ENCODE peak calls at places on chromosomes 2 and 18, in six cellular contexts. W, M, G, P, N and K are unnamed samples.

GRCh38 chr2:139122711-139123158 is 342.5 kb upstream of the NXPH2 start:
- DNase-seq in N (no peak), P (no peak), G (no peak), M (no peak), W (no peak), K (no peak)

GRCh38 chr2:10709290-10709939 is 12.0 kb upstream of the ATP6V1C2 start:
- DNase-seq in P (no peak), W (no peak), M (no peak), G (no peak), N (no peak), K (peak)

GRCh38 chr18:60812921-60813320 is 440.3 kb upstream of the MC4R start:
- DNase-seq in N (no peak), M (no peak), P (no peak), W (no peak), G (no peak), K (no peak)

GRCh38 chr2:6866239-6866745 is 585 bp upstream of the CMPK2 start:
- DNase-seq in P (no peak), G (no peak), N (peak), M (peak), W (no peak), K (no peak)

GRCh38 chr2:161241894-161242293 is 66.3 kb upstream of the PSMD14 start:
- DNase-seq in M (no peak), N (no peak), W (no peak), G (no peak), P (no peak), K (no peak)

GRCh38 chr18:22667158-22667557 is 249.4 kb upstream of the CTAGE1 start:
- DNase-seq in P (no peak), N (no peak), M (no peak), G (no peak), W (no peak), K (no peak)

GRCh38 chr2:106996136-106996769 is 110.3 kb upstream of the ST6GAL2 start:
- DNase-seq in G (no peak), P (no peak), N (no peak), W (no peak), M (no peak), K (no peak)

GRCh38 chr2:169757778-169758177 is 24.1 kb downstream of the KLHL23 start:
- DNase-seq in N (no peak), P (no peak), W (no peak), G (no peak), M (no peak), K (no peak)

GRCh38 chr2:236047886-236048540 is 120.2 kb downstream of the GBX2 start:
- DNase-seq in M (peak), W (no peak), N (no peak), G (no peak), P (no peak), K (no peak)

GRCh38 chr2:161427413-161428239 is 11.5 kb downstream of the TBR1 start:
- DNase-seq in N (no peak), W (no peak), M (no peak), G (no peak), P (no peak), K (no peak)

DNA sequence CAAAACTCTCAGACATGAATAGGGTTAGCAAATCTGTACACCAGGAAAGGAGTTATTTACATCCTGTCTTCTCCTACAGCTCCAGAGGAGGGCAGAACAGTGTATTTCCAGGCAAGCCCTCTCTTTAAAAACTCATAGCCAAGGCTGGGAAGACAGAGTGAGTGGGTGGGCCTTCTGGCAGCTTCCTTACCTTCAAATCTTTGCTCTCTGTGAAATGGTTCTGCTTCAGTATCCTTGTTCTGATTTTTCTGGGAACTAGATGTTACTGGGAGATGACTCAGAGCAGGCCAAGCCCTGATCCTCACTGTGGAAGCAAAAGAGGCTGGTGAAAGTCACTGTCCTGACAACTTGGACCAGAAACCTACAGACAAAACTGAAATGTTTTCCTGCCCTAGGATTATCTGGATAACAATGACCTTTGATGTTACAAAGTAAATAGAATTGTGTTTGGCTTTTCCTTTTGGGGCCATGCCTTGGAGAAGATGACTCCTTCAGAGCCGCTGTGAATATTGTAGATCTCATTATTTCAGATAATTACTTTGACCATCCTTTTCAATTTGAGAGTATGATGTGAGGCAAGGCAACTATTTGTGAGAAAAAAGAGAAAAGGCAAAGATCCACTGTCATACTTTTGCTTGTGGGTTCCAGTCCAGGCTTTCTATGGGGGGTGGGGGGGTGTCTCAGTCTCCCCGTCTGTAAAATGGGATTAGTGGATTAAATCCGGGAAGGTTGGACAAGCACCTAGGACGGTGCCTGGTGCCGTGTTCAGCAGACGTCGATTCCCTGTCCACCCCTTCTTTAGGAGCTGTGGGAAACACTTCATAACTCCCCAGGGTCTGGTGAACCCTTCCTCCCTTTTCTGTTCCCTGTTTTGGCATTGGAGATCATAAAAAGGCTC is 644 bp upstream of the QPCT start:
- DNase-seq in M (no peak), N (no peak), G (no peak), W (no peak), P (no peak), K (peak)
- TF ChIP-seq CTCF in M (no peak), N (no peak), G (peak), W (peak), P (peak), K (no peak)

GRCh38 chr2:200509608-200510433 is at the start of gene KCTD18:
- DNase-seq in M (peak), G (peak), N (peak), P (peak), W (peak), K (peak)
- TF ChIP-seq CTCF in M (peak), G (peak), N (peak), P (peak), W (peak), K (peak)

GRCh38 chr2:205712983-205713531 is 30.8 kb downstream of the NRP2 start:
- DNase-seq in G (no peak), M (no peak), N (no peak), W (no peak), P (no peak), K (no peak)

GRCh38 chr2:205714058-205714776 is 31.9 kb downstream of the NRP2 start:
- DNase-seq in M (no peak), W (no peak), P (no peak), N (peak), G (no peak), K (no peak)

GRCh38 chr2:205714789-205715411 is 32.6 kb downstream of the NRP2 start:
- DNase-seq in G (no peak), M (no peak), N (no peak), W (no peak), P (no peak), K (no peak)

GRCh38 chr2:205717999-205718398 is 35.7 kb downstream of the NRP2 start:
- DNase-seq in M (no peak), P (no peak), G (no peak), N (no peak), W (no peak), K (no peak)

GRCh38 chr2:205716126-205716525 is 33.8 kb downstream of the NRP2 start:
- DNase-seq in M (no peak), W (no peak), N (no peak), P (no peak), G (no peak), K (no peak)
- TF ChIP-seq CTCF in M (peak), W (no peak), N (no peak), P (no peak), G (peak), K (no peak)

GRCh38 chr2:36657703-36658102 is 38.8 kb upstream of the VIT start:
- DNase-seq in G (no peak), W (no peak), M (no peak), P (no peak), N (no peak), K (no peak)

GRCh38 chr2:36655456-36655855 is 41.1 kb upstream of the VIT start:
- DNase-seq in G (no peak), W (no peak), P (no peak), N (no peak), M (no peak), K (no peak)

GRCh38 chr2:36650434-36650833 is 46.1 kb upstream of the VIT start:
- DNase-seq in N (no peak), G (no peak), W (no peak), M (no peak), P (no peak), K (no peak)

GRCh38 chr2:36653155-36653554 is 43.4 kb upstream of the VIT start:
- DNase-seq in P (no peak), N (no peak), M (no peak), W (no peak), G (no peak), K (no peak)

DNA sequence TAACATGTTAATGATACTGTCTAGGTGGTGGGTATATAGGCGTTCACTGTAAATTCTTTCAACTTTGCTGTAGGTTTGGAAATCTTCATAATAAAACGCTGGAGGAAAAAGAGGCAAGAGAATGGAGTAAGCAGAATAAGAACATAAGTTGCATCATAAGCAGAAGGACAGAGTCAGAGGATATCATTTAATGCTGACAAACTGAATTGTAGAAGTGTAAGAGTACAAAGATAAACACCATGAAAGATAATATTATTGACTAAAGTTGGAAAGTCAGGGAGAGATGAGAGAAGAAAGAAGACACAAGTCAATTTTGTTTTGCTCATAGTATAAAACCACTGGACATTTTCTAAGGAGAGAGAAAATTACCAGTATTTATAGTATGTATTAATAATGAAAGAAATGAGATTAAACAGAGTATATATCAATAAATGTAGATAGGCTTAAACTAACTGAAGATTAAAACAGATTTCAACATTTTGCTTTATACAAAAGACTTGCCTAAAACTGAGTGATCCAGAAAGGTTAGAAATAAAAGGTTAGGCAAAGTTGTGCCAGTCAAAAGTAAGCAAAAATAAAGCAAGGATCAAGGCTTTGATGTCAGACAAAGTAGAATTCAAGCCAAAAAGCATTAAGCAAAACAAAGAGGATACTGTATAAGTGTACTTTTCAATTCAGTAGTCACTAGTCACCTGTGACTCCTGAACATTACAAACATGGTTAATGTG is 42.4 kb upstream of the VIT start:
- DNase-seq in P (no peak), G (no peak), W (no peak), M (no peak), N (no peak), K (no peak)
- TF ChIP-seq CTCF in P (no peak), G (no peak), W (no peak), M (no peak), N (no peak), K (no peak)